ENCODE peak calls at places on chromosomes 5 and 9, in eight cellular contexts. One of them, this sample, is unnamed.

GRCh38 chr5:69217732-69218568 is 16.7 kb upstream of the CDK7 start:
- DNase-seq in suprapubic skin: peak
- DNase-seq in A549: peak
- DNase-seq in esophagus muscularis mucosa: peak
- DNase-seq in stomach: peak
- DNase-seq in tibial nerve: peak
- DNase-seq in ovary: peak
- DNase-seq in GM12878: peak
- DNase-seq in this sample: no peak

GRCh38 chr9:14320272-14321245 is 6.6 kb upstream of the NFIB start:
- DNase-seq in A549: peak
- DNase-seq in GM12878: no peak
- DNase-seq in suprapubic skin: no peak
- DNase-seq in tibial nerve: no peak
- DNase-seq in ovary: no peak
- DNase-seq in stomach: peak
- DNase-seq in esophagus muscularis mucosa: no peak
- DNase-seq in this sample: no peak

GRCh38 chr9:128293091-128293490 is 17.0 kb downstream of the SWI5 start:
- DNase-seq in GM12878: no peak
- DNase-seq in A549: no peak
- DNase-seq in ovary: no peak
- DNase-seq in tibial nerve: no peak
- DNase-seq in stomach: no peak
- DNase-seq in suprapubic skin: no peak
- DNase-seq in esophagus muscularis mucosa: no peak
- DNase-seq in this sample: no peak

GRCh38 chr9:120859361-120859760 is 16.6 kb upstream of the PSMD5 start:
- DNase-seq in ovary: no peak
- DNase-seq in stomach: no peak
- DNase-seq in esophagus muscularis mucosa: no peak
- DNase-seq in A549: no peak
- DNase-seq in GM12878: no peak
- DNase-seq in tibial nerve: no peak
- DNase-seq in suprapubic skin: no peak
- DNase-seq in this sample: no peak

GRCh38 chr5:15683332-15683731 is 183.4 kb downstream of the FBXL7 start:
- DNase-seq in esophagus muscularis mucosa: no peak
- DNase-seq in suprapubic skin: no peak
- DNase-seq in A549: peak
- DNase-seq in GM12878: no peak
- DNase-seq in ovary: peak
- DNase-seq in stomach: no peak
- DNase-seq in tibial nerve: no peak
- DNase-seq in this sample: no peak

GRCh38 chr5:172751761-172752510 is 19.1 kb downstream of the DUSP1 start:
- DNase-seq in GM12878: no peak
- DNase-seq in stomach: no peak
- DNase-seq in suprapubic skin: no peak
- DNase-seq in tibial nerve: no peak
- DNase-seq in esophagus muscularis mucosa: no peak
- DNase-seq in A549: no peak
- DNase-seq in ovary: no peak
- DNase-seq in this sample: no peak

GRCh38 chr5:135588299-135588698 is 9.5 kb upstream of the CXCL14 start:
- DNase-seq in tibial nerve: no peak
- DNase-seq in suprapubic skin: peak
- DNase-seq in esophagus muscularis mucosa: no peak
- DNase-seq in A549: no peak
- DNase-seq in stomach: no peak
- DNase-seq in ovary: no peak
- DNase-seq in GM12878: no peak
- DNase-seq in this sample: no peak

GRCh38 chr9:4243877-4244812 is 55.7 kb downstream of the GLIS3 start:
- DNase-seq in stomach: no peak
- DNase-seq in esophagus muscularis mucosa: no peak
- DNase-seq in GM12878: no peak
- DNase-seq in suprapubic skin: no peak
- DNase-seq in A549: no peak
- DNase-seq in ovary: no peak
- DNase-seq in tibial nerve: no peak
- DNase-seq in this sample: no peak

GRCh38 chr5:167524941-167525485 is 766.4 kb upstream of the WWC1 start:
- DNase-seq in suprapubic skin: no peak
- DNase-seq in stomach: no peak
- DNase-seq in A549: no peak
- DNase-seq in GM12878: no peak
- DNase-seq in esophagus muscularis mucosa: no peak
- DNase-seq in tibial nerve: no peak
- DNase-seq in ovary: no peak
- DNase-seq in this sample: no peak

GRCh38 chr5:86880785-86881492 is 263.2 kb downstream of the COX7C start:
- DNase-seq in stomach: no peak
- DNase-seq in ovary: no peak
- DNase-seq in esophagus muscularis mucosa: no peak
- DNase-seq in A549: peak
- DNase-seq in tibial nerve: no peak
- DNase-seq in GM12878: peak
- DNase-seq in suprapubic skin: no peak
- DNase-seq in this sample: no peak

GRCh38 chr5:76690704-76691469 is 25.0 kb upstream of the F2R start:
- DNase-seq in suprapubic skin: no peak
- DNase-seq in esophagus muscularis mucosa: no peak
- DNase-seq in ovary: no peak
- DNase-seq in stomach: no peak
- DNase-seq in tibial nerve: no peak
- DNase-seq in A549: peak
- DNase-seq in GM12878: no peak
- DNase-seq in this sample: no peak

GRCh38 chr5:54895816-54896341 is 89.5 kb downstream of the ESM1 start:
- DNase-seq in ovary: no peak
- DNase-seq in A549: peak
- DNase-seq in GM12878: no peak
- DNase-seq in esophagus muscularis mucosa: peak
- DNase-seq in suprapubic skin: no peak
- DNase-seq in stomach: peak
- DNase-seq in tibial nerve: no peak
- DNase-seq in this sample: no peak

GRCh38 chr5:179146277-179146676 is 86.1 kb downstream of the ZNF354C start:
- DNase-seq in esophagus muscularis mucosa: no peak
- DNase-seq in suprapubic skin: no peak
- DNase-seq in tibial nerve: no peak
- DNase-seq in stomach: no peak
- DNase-seq in GM12878: no peak
- DNase-seq in A549: no peak
- DNase-seq in ovary: no peak
- DNase-seq in this sample: no peak

GRCh38 chr9:126608551-126608950 is 5.2 kb upstream of the LMX1B start:
- DNase-seq in stomach: no peak
- DNase-seq in GM12878: no peak
- DNase-seq in A549: no peak
- DNase-seq in tibial nerve: no peak
- DNase-seq in ovary: no peak
- DNase-seq in esophagus muscularis mucosa: no peak
- DNase-seq in suprapubic skin: no peak
- DNase-seq in this sample: no peak

GRCh38 chr9:95264954-95265615 is 52.4 kb downstream of the FANCC start:
- DNase-seq in ovary: no peak
- DNase-seq in A549: peak
- DNase-seq in suprapubic skin: no peak
- DNase-seq in tibial nerve: no peak
- DNase-seq in esophagus muscularis mucosa: no peak
- DNase-seq in GM12878: no peak
- DNase-seq in stomach: no peak
- DNase-seq in this sample: no peak

GRCh38 chr9:92176068-92176799 is 61.0 kb upstream of the SPTLC1 start:
- DNase-seq in stomach: no peak
- DNase-seq in suprapubic skin: no peak
- DNase-seq in tibial nerve: no peak
- DNase-seq in esophagus muscularis mucosa: peak
- DNase-seq in GM12878: no peak
- DNase-seq in A549: peak
- DNase-seq in ovary: no peak
- DNase-seq in this sample: no peak

GRCh38 chr5:37198066-37198465 is 51.1 kb downstream of the CPLANE1 start:
- DNase-seq in A549: no peak
- DNase-seq in stomach: no peak
- DNase-seq in tibial nerve: no peak
- DNase-seq in suprapubic skin: no peak
- DNase-seq in ovary: no peak
- DNase-seq in esophagus muscularis mucosa: no peak
- DNase-seq in GM12878: no peak
- DNase-seq in this sample: no peak

GRCh38 chr5:37197340-37198050 is 51.7 kb downstream of the CPLANE1 start:
- DNase-seq in suprapubic skin: no peak
- DNase-seq in ovary: no peak
- DNase-seq in A549: no peak
- DNase-seq in stomach: no peak
- DNase-seq in tibial nerve: no peak
- DNase-seq in GM12878: no peak
- DNase-seq in esophagus muscularis mucosa: no peak
- DNase-seq in this sample: no peak

GRCh38 chr5:37198842-37199241 is 50.3 kb downstream of the CPLANE1 start:
- DNase-seq in tibial nerve: no peak
- DNase-seq in esophagus muscularis mucosa: no peak
- DNase-seq in stomach: no peak
- DNase-seq in suprapubic skin: no peak
- DNase-seq in GM12878: no peak
- DNase-seq in A549: no peak
- DNase-seq in ovary: no peak
- DNase-seq in this sample: no peak
- TF ChIP-seq EP300 in tibial nerve: no peak
- TF ChIP-seq EP300 in esophagus muscularis mucosa: no peak
- TF ChIP-seq EP300 in stomach: no peak
- TF ChIP-seq EP300 in suprapubic skin: no peak
- TF ChIP-seq EP300 in GM12878: no peak
- TF ChIP-seq EP300 in A549: no peak
- TF ChIP-seq EP300 in ovary: no peak
- TF ChIP-seq EP300 in this sample: no peak

GRCh38 chr5:17180957-17181723 is 36.3 kb upstream of the BASP1 start:
- DNase-seq in esophagus muscularis mucosa: no peak
- DNase-seq in tibial nerve: no peak
- DNase-seq in stomach: no peak
- DNase-seq in GM12878: no peak
- DNase-seq in ovary: no peak
- DNase-seq in suprapubic skin: no peak
- DNase-seq in A549: peak
- DNase-seq in this sample: no peak
- TF ChIP-seq EP300 in esophagus muscularis mucosa: no peak
- TF ChIP-seq EP300 in tibial nerve: no peak
- TF ChIP-seq EP300 in stomach: no peak
- TF ChIP-seq EP300 in GM12878: no peak
- TF ChIP-seq EP300 in ovary: no peak
- TF ChIP-seq EP300 in suprapubic skin: no peak
- TF ChIP-seq EP300 in A549: peak
- TF ChIP-seq EP300 in this sample: no peak

GRCh38 chr9:88197016-88197415 is 58.7 kb upstream of the SPATA31C2 start:
- DNase-seq in stomach: no peak
- DNase-seq in ovary: no peak
- DNase-seq in A549: no peak
- DNase-seq in GM12878: no peak
- DNase-seq in esophagus muscularis mucosa: peak
- DNase-seq in suprapubic skin: no peak
- DNase-seq in tibial nerve: peak
- DNase-seq in this sample: no peak

GRCh38 chr9:88196456-88196855 is 58.2 kb upstream of the SPATA31C2 start:
- DNase-seq in tibial nerve: no peak
- DNase-seq in stomach: no peak
- DNase-seq in ovary: no peak
- DNase-seq in esophagus muscularis mucosa: peak
- DNase-seq in GM12878: no peak
- DNase-seq in suprapubic skin: no peak
- DNase-seq in A549: no peak
- DNase-seq in this sample: no peak

GRCh38 chr9:88197781-88198345 is 59.6 kb upstream of the SPATA31C2 start:
- DNase-seq in stomach: no peak
- DNase-seq in suprapubic skin: no peak
- DNase-seq in tibial nerve: no peak
- DNase-seq in ovary: no peak
- DNase-seq in A549: peak
- DNase-seq in esophagus muscularis mucosa: peak
- DNase-seq in GM12878: no peak
- DNase-seq in this sample: no peak

GRCh38 chr9:88202321-88202720 is 64.0 kb upstream of the SPATA31C2 start:
- DNase-seq in ovary: no peak
- DNase-seq in GM12878: no peak
- DNase-seq in stomach: no peak
- DNase-seq in A549: no peak
- DNase-seq in tibial nerve: no peak
- DNase-seq in esophagus muscularis mucosa: no peak
- DNase-seq in suprapubic skin: no peak
- DNase-seq in this sample: no peak

GRCh38 chr9:88198346-88198807 is 60.1 kb upstream of the SPATA31C2 start:
- DNase-seq in stomach: no peak
- DNase-seq in A549: peak
- DNase-seq in suprapubic skin: no peak
- DNase-seq in ovary: no peak
- DNase-seq in GM12878: no peak
- DNase-seq in esophagus muscularis mucosa: peak
- DNase-seq in tibial nerve: no peak
- DNase-seq in this sample: no peak
- TF ChIP-seq EP300 in stomach: no peak
- TF ChIP-seq EP300 in A549: no peak
- TF ChIP-seq EP300 in suprapubic skin: no peak
- TF ChIP-seq EP300 in ovary: no peak
- TF ChIP-seq EP300 in GM12878: no peak
- TF ChIP-seq EP300 in esophagus muscularis mucosa: no peak
- TF ChIP-seq EP300 in tibial nerve: no peak
- TF ChIP-seq EP300 in this sample: no peak

GRCh38 chr9:137551656-137552534 is at the start of gene MRPL41:
- DNase-seq in GM12878: peak
- DNase-seq in suprapubic skin: peak
- DNase-seq in A549: peak
- DNase-seq in stomach: peak
- DNase-seq in ovary: peak
- DNase-seq in esophagus muscularis mucosa: peak
- DNase-seq in tibial nerve: peak
- DNase-seq in this sample: peak
- TF ChIP-seq EP300 in GM12878: no peak
- TF ChIP-seq EP300 in suprapubic skin: no peak
- TF ChIP-seq EP300 in A549: no peak
- TF ChIP-seq EP300 in stomach: no peak
- TF ChIP-seq EP300 in ovary: no peak
- TF ChIP-seq EP300 in esophagus muscularis mucosa: no peak
- TF ChIP-seq EP300 in tibial nerve: no peak
- TF ChIP-seq EP300 in this sample: no peak

GRCh38 chr5:71976449-71976848 is 130.8 kb upstream of the MAP1B start:
- DNase-seq in ovary: no peak
- DNase-seq in esophagus muscularis mucosa: peak
- DNase-seq in suprapubic skin: no peak
- DNase-seq in GM12878: no peak
- DNase-seq in tibial nerve: no peak
- DNase-seq in A549: no peak
- DNase-seq in stomach: no peak
- DNase-seq in this sample: no peak
- TF ChIP-seq EP300 in ovary: no peak
- TF ChIP-seq EP300 in esophagus muscularis mucosa: no peak
- TF ChIP-seq EP300 in suprapubic skin: no peak
- TF ChIP-seq EP300 in GM12878: no peak
- TF ChIP-seq EP300 in tibial nerve: no peak
- TF ChIP-seq EP300 in A549: no peak
- TF ChIP-seq EP300 in stomach: no peak
- TF ChIP-seq EP300 in this sample: no peak